ENCODE peak calls at places on chromosomes 5 and 9, in ten cellular contexts. S, L, B, Q, X, E, H, G, K and V are unnamed samples.

GRCh38 chr5:54785729-54786548 is 199.5 kb downstream of the ESM1 start:
- DNase-seq in S (peak; percentile 24), L (peak; percentile 36), B (peak; percentile 44), Q (peak; percentile 85), X (peak; percentile 94), E (peak; percentile 5), H (no peak), G (no peak), K (peak; percentile 69), V (peak; percentile 74)

GRCh38 chr5:159567461-159567860 is 237.2 kb upstream of the IL12B start:
- DNase-seq in S (no peak), L (no peak), B (no peak), Q (no peak), X (no peak), E (no peak), H (no peak), G (no peak), K (no peak), V (no peak)

GRCh38 chr5:179370490-179371122 is 25.3 kb upstream of the ADAMTS2 start:
- DNase-seq in S (no peak), L (no peak), B (no peak), Q (peak; percentile 56), X (no peak), E (no peak), H (no peak), G (no peak), K (no peak), V (peak; percentile 40)

GRCh38 chr9:92634712-92635605 is 35.0 kb downstream of the IPPK start:
- DNase-seq in S (peak; percentile 92), L (peak; percentile 82), B (peak; percentile 83), Q (peak; percentile 86), X (peak; percentile 88), E (peak; percentile 39), H (peak; percentile 95), G (peak; percentile 87), K (peak; percentile 48), V (peak; percentile 80)

GRCh38 chr9:79325501-79325900 is 246.3 kb upstream of the TLE4 start:
- DNase-seq in S (no peak), L (no peak), B (no peak), Q (no peak), X (no peak), E (no peak), H (no peak), G (no peak), K (no peak), V (no peak)

GRCh38 chr9:20508242-20508641 is 114.1 kb downstream of the MLLT3 start:
- DNase-seq in S (no peak), L (no peak), B (no peak), Q (no peak), X (no peak), E (no peak), H (no peak), G (no peak), K (no peak), V (no peak)

GRCh38 chr5:113020461-113021273 is 44.1 kb downstream of the DCP2 start:
- DNase-seq in S (no peak), L (peak; percentile 77), B (peak; percentile 48), Q (no peak), X (no peak), E (no peak), H (no peak), G (peak; percentile 90), K (no peak), V (no peak)

GRCh38 chr5:135877570-135878155 is 18.0 kb downstream of the IL9 start:
- DNase-seq in S (no peak), L (no peak), B (no peak), Q (no peak), X (no peak), E (no peak), H (no peak), G (no peak), K (no peak), V (no peak)

GRCh38 chr5:270340-270739 is 1.1 kb upstream of the PDCD6 start:
- DNase-seq in S (peak; percentile 45), L (no peak), B (no peak), Q (no peak), X (no peak), E (no peak), H (no peak), G (no peak), K (no peak), V (no peak)

GRCh38 chr5:181234455-181235306 is 9.0 kb downstream of the RACK1 start:
- DNase-seq in S (no peak), L (no peak), B (no peak), Q (peak; percentile 53), X (no peak), E (no peak), H (no peak), G (no peak), K (no peak), V (no peak)

GRCh38 chr5:50420343-50420935 is 20.6 kb downstream of the EMB start:
- DNase-seq in S (no peak), L (no peak), B (no peak), Q (no peak), X (no peak), E (no peak), H (no peak), G (no peak), K (no peak), V (no peak)

GRCh38 chr9:78291240-78291915 is 5.5 kb upstream of the PSAT1 start:
- DNase-seq in S (no peak), L (no peak), B (no peak), Q (no peak), X (no peak), E (no peak), H (no peak), G (no peak), K (no peak), V (no peak)

DNA sequence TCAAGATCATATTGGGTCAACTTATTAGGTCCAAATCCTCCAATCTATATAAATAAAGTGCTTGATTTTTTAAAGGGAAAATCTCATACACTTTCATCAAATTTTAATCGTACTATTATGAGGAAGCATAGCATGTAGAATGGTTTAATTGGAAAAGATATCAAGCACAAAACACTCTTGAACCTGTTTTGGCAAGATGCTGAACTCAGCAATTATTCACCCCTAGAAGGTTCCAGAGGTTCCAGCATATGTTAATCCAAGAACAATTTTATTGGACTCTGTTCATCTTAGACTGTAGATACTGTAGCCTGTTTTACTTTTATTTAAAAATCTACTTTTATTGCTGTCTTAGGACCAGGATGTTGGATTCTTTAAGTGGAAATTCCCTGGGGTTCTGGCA is 92.4 kb upstream of the LHFPL2 start:
- DNase-seq in S (no peak), L (no peak), B (no peak), Q (no peak), X (no peak), E (no peak), H (no peak), G (no peak), K (no peak), V (no peak)
- TF ChIP-seq CTCF in S (no peak), L (no peak), B (no peak), Q (no peak), X (no peak), E (no peak), H (no peak), G (no peak), K (no peak), V (no peak)

DNA sequence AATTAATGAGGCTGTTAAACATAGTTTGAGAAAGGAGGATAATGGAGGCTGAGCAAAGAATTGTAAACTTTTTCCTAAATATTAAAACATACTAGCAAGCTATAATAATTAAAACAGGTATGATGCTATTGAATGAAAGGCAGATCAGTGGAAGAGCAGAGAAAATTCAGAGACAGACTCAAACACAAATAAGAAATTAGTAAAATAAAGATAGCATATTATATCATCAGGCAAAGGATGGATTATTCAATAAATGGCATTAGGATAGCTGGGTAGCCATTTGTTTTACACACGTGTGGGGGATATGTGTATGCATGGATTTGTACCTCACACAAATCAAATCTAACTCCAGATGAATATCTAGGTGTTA is 50.6 kb downstream of the MRPS27 start:
- DNase-seq in S (no peak), L (no peak), B (no peak), Q (no peak), X (no peak), E (no peak), H (no peak), G (no peak), K (no peak), V (no peak)
- TF ChIP-seq CTCF in S (no peak), L (no peak), B (no peak), Q (no peak), X (no peak), E (no peak), H (no peak), G (no peak), K (no peak), V (peak; percentile 4)

DNA sequence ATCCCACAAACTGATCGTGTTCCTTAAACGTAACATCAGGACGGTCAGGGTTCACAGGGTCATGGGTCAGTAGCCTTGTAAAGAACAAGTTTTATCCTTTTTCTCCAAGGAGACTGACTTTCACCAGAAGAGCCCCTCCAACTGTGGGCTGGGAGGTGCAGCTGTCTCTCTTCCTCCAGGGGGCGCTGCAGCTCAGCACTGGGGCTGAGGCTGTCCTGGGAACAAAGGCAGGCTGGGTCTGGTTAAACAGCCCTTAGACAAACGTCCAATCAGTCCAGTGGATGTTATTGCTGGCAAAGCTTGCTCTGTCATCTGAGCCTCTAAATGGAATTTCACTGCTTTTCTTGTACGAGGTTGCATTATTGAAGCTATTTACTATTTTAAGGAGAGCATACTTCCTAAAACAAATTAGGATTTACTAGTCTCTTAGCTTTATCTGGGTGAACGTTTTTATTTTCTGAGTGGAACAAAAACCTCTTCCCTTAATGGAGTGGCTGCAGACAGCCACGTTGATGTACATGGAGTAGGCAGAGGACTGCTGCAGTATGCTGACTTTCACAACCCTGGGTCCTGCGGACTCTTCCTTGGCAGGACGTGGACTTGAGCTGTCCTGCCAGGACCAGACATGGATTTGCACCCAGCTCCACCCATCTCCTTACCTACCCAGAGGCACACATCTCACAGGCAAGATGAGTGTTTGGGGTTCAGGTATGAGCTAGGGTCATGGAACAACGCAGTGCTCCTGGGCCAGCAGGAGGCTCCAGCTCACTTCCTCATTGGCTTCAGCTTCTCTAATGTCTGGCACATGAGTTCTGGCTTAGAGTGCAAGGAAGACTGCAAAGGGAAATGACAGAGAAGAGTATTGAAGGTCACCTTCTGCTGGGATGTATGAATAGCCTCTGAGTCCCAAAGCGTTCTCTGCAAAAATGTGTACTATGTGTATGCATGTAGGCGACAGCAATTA is 7.8 kb downstream of the EXOSC2 start:
- DNase-seq in S (peak; percentile 81), L (peak; percentile 90), B (peak; percentile 90), Q (peak; percentile 86), X (peak; percentile 83), E (peak; percentile 84), H (peak; percentile 89), G (peak; percentile 70), K (peak; percentile 56), V (peak; percentile 81)
- TF ChIP-seq CTCF in S (peak; percentile 72), L (no peak), B (peak; percentile 98), Q (peak; percentile 94), X (peak; percentile 92), E (peak; percentile 90), H (peak; percentile 98), G (peak; percentile 99), K (peak; percentile 87), V (peak; percentile 92)

DNA sequence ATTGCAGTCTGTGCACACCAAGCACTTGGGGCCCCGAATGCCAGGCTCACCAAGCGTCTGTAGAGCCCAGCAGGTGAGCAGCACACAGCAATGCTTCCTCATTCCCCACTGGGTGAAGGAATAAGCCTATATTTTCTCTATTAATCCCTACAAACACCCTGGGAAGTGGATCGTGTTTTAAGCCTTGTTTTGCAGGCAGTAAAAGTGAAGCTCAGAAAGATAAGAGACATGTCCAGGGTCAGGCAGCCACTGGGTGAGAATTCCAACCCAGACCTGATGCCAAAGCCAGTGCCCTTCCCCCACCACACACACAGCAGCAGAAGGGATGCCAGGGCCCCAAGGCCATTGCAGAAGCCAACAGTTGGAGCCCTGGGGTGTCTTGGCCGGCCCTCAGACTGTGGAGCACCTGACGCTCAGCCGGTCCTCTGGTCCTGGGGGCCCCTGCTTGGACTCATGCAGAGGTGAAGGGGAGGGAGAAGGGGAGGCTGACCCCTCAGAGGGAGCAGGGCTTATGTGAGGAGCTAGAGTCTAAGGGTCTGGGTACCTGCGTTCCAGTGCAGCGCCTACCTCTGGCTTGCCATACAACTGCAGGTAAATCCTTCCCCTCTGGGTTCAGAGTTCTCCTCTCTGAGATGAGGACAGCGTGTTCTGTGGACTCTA is 26.3 kb upstream of the SYNPO start:
- DNase-seq in S (peak; percentile 59), L (no peak), B (no peak), Q (no peak), X (peak; percentile 93), E (no peak), H (peak; percentile 43), G (no peak), K (no peak), V (no peak)
- TF ChIP-seq CTCF in S (no peak), L (peak; percentile 28), B (peak; percentile 35), Q (no peak), X (peak; percentile 27), E (no peak), H (peak; percentile 39), G (no peak), K (peak; percentile 64), V (no peak)